ENCODE peak calls at places on chromosomes 11 and 22, in seven cellular contexts. L is epithelial cell of esophagus; E is CD4-positive, alpha-beta T cell; Y is mesothelial cell of epicardium; J is cardiac muscle cell; U is foreskin keratinocyte; F is astrocyte of the spinal cord. W is an unnamed sample.

GRCh38 chr11:68804786-68805185 is 36.9 kb downstream of the CPT1A start:
- DNase-seq in L (no peak), E (no peak), Y (no peak), J (no peak), U (no peak), F (no peak), W (no peak)

GRCh38 chr22:32324505-32325415 is 32.9 kb upstream of the RFPL3 start:
- DNase-seq in L (no peak), E (no peak), Y (no peak), J (no peak), U (no peak), F (no peak), W (no peak)

GRCh38 chr22:44026630-44027511 is 2.8 kb downstream of the PARVB start:
- DNase-seq in L (no peak), E (peak; percentile 23), Y (no peak), J (no peak), U (no peak), F (peak; percentile 44), W (no peak)

GRCh38 chr11:68956142-68956541 is 24.6 kb downstream of the MRGPRD start:
- DNase-seq in L (no peak), E (peak; percentile 40), Y (no peak), J (no peak), U (no peak), F (no peak), W (peak; percentile 23)

GRCh38 chr11:22337571-22338464 is at the start of gene SLC17A6:
- DNase-seq in L (peak; percentile 58), E (no peak), Y (no peak), J (peak; percentile 87), U (peak; percentile 44), F (peak; percentile 22), W (peak; percentile 59)

GRCh38 chr22:39381009-39381755 is 18.4 kb upstream of the TAB1 start:
- DNase-seq in L (no peak), E (no peak), Y (no peak), J (no peak), U (no peak), F (no peak), W (no peak)

GRCh38 chr11:115626414-115626813 is 122.2 kb upstream of the CADM1 start:
- DNase-seq in L (no peak), E (no peak), Y (no peak), J (no peak), U (no peak), F (no peak), W (no peak)

GRCh38 chr11:130601141-130601540 is 152.7 kb downstream of the ADAMTS15 start:
- DNase-seq in L (no peak), E (no peak), Y (no peak), J (peak; percentile 58), U (no peak), F (peak; percentile 87), W (no peak)

GRCh38 chr22:37259540-37260029 is 15.5 kb upstream of the RAC2 start:
- DNase-seq in L (peak; percentile 59), E (no peak), Y (no peak), J (peak; percentile 68), U (peak; percentile 53), F (peak; percentile 52), W (peak; percentile 35)

DNA sequence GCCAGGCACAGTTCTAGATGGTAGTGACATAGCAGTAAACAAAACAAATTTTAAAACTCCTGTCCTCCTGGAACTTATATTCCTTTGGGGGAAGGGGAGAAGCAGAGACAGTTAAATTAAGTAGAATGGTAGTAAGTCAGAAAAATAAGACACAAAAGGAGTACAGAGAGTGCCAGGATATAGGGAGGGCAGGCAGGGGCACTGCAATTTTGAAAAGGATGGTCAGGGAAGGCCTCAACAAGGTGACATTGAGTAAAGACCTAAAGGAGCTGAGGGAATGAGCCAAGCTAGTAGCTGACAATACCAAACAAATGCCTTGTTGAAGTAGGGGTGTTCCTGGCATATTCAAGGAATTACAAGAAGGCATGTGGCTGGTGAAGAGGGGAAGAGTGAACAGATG is 10.2 kb downstream of the NUP160 start:
- DNase-seq in L (no peak), E (no peak), Y (no peak), J (no peak), U (no peak), F (no peak), W (no peak)
- TF ChIP-seq CTCF in L (no peak), E (no peak), Y (no peak), J (no peak), U (no peak), F (no peak), W (no peak)

GRCh38 chr11:27528711-27529110 is 22.1 kb upstream of the LIN7C start:
- DNase-seq in L (no peak), E (no peak), Y (no peak), J (no peak), U (no peak), F (no peak), W (no peak)

GRCh38 chr11:27525824-27526516 is 19.4 kb upstream of the LIN7C start:
- DNase-seq in L (no peak), E (no peak), Y (no peak), J (no peak), U (no peak), F (no peak), W (no peak)

GRCh38 chr11:27518522-27518921 is 12.0 kb upstream of the LIN7C start:
- DNase-seq in L (no peak), E (no peak), Y (no peak), J (no peak), U (no peak), F (no peak), W (no peak)

GRCh38 chr11:27520226-27520625 is 13.7 kb upstream of the LIN7C start:
- DNase-seq in L (no peak), E (no peak), Y (no peak), J (no peak), U (no peak), F (no peak), W (no peak)

GRCh38 chr11:27524155-27524554 is 17.6 kb upstream of the LIN7C start:
- DNase-seq in L (peak; percentile 51), E (no peak), Y (no peak), J (peak; percentile 42), U (peak; percentile 58), F (peak; percentile 35), W (no peak)
- TF ChIP-seq CTCF in L (peak; percentile 19), E (no peak), Y (no peak), J (peak; percentile 21), U (peak; percentile 56), F (peak; percentile 23), W (peak; percentile 27)

DNA sequence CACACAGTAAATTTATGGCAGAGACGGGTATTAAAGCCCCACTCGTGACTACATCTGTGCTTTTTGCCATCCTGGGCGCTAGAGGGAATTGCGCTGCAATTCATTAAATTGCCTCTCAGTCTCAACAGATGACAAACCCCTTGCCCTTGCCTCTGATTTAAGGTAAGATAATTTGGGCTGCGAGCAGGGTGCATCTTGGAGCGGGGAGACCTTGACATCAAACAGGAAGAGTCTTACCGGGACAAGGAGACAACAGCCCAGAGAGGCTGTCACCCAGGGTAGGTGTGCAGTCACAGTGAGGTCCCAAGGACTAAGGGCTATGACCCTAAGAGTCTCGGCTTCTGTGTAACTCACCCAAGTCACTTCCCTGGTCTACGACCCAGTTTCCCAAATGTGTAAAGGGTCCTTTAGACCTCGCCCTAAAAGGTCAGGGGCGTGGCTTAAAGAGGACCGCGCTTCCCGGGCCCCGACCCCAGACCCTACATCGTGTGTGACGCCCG is 427 bp upstream of the TOM1 start:
- DNase-seq in L (peak; percentile 16), E (peak; percentile 17), Y (no peak), J (no peak), U (no peak), F (peak; percentile 22), W (no peak)
- TF ChIP-seq CTCF in L (no peak), E (peak; percentile 33), Y (no peak), J (no peak), U (no peak), F (no peak), W (no peak)

GRCh38 chr11:99687320-99687719 is 666.6 kb downstream of the CNTN5 start:
- DNase-seq in L (peak; percentile 2), E (no peak), Y (no peak), J (no peak), U (no peak), F (no peak), W (no peak)
- TF ChIP-seq CTCF in L (peak; percentile 15), E (no peak), Y (no peak), J (no peak), U (peak; percentile 21), F (peak; percentile 6), W (no peak)

DNA sequence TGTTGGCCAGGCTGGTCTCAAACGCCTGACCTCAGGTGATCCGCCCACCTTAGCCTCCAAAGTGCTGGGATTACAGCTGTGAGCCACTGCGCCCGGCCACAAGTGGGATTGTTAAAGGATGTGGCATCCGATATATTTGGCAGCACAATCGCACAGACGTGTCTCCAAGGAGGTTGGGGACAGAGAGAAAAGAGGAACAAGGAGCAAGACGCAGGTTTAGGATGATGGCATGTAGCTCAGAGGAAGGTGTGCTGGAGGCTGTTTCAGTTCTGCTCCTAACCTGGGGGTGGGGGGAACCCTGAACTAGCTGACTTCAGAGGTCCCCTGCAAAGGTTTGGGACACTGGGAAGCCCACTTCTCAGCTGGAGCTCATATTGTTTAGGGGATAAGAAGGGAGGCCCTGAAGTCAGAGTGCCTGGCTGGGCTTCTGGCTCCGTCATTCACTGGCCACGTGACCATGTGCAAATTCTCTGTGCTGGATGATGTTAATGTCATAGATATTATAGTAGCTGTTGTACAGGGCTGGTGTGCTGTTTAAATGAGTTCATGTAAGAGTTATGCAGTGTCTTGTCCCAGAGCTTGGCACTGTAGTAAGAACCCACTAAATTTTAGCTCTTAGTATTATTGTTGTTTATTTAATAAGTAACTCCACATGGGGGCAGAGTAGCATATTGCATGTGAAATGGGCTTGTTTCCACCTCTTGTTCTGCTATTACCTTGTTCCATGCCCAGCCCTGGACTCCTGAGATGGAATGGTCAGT is 129.7 kb downstream of the ST3GAL4 start:
- DNase-seq in L (peak; percentile 21), E (no peak), Y (no peak), J (no peak), U (no peak), F (peak; percentile 18), W (no peak)
- TF ChIP-seq CTCF in L (peak; percentile 17), E (no peak), Y (no peak), J (peak; percentile 22), U (peak; percentile 47), F (no peak), W (no peak)

W was measured in neural crest cell.